ENCODE peak calls at places on chromosome 14, in four cellular contexts. Z is fibroblast of lung, K is A549, Y is hepatocyte. R is an unnamed sample.
A peak's percentile ranks its signal among the peaks of the same experiment; 100 is the strongest.

GRCh38 chr14:59251811-59252771 is 63.6 kb downstream of the DAAM1 start:
- DNase-seq in Y (no peak), K (no peak), Z (no peak), R (peak; percentile 39)

GRCh38 chr14:21768116-21768874 is 94.7 kb upstream of the OR4E1 start:
- DNase-seq in K (peak; percentile 7), Y (peak; percentile 55), Z (no peak), R (peak; percentile 80)

GRCh38 chr14:21825147-21825743 is 151.6 kb upstream of the OR4E1 start:
- DNase-seq in Z (no peak), Y (peak; percentile 30), K (peak; percentile 13), R (peak; percentile 74)

GRCh38 chr14:35949933-35950332 is 123.8 kb downstream of the BRMS1L start:
- DNase-seq in K (no peak), Y (peak; percentile 31), Z (no peak), R (peak; percentile 62)

GRCh38 chr14:43479751-43480150 is 1027.3 kb downstream of the FSCB start:
- DNase-seq in Y (no peak), Z (no peak), K (no peak), R (no peak)

GRCh38 chr14:101226265-101226602 is 322.7 kb upstream of the RTL1 start:
- DNase-seq in Z (no peak), K (no peak), Y (no peak), R (no peak)

GRCh38 chr14:89911018-89911919 is 43.3 kb downstream of the EFCAB11 start:
- DNase-seq in Y (peak; percentile 58), Z (peak; percentile 67), K (no peak), R (peak; percentile 21)

GRCh38 chr14:31477248-31477647 is 10.6 kb downstream of the GPR33 start:
- DNase-seq in Z (no peak), K (no peak), Y (no peak), R (no peak)

GRCh38 chr14:34501004-34501580 is 38.4 kb downstream of the EAPP start:
- DNase-seq in K (no peak), Z (no peak), Y (no peak), R (no peak)

GRCh38 chr14:78358631-78359030 is 188.5 kb downstream of the NRXN3 start:
- DNase-seq in K (no peak), Z (no peak), Y (no peak), R (no peak)

GRCh38 chr14:105213396-105213795 is 32.3 kb upstream of the NUDT14 start:
- DNase-seq in K (no peak), Z (no peak), Y (no peak), R (no peak)

GRCh38 chr14:101961746-101962502 is 2.4 kb upstream of the DYNC1H1 start:
- DNase-seq in Y (no peak), K (no peak), Z (no peak), R (no peak)

GRCh38 chr14:106442857-106443256 is 916.5 kb downstream of the TMEM121 start:
- DNase-seq in Y (no peak), Z (no peak), K (no peak), R (no peak)

GRCh38 chr14:91290986-91291385 is 46.5 kb upstream of the GPR68 start:
- DNase-seq in Z (no peak), K (no peak), Y (no peak), R (no peak)

GRCh38 chr14:65079788-65080187 is 22.5 kb downstream of the MAX start:
- DNase-seq in Y (no peak), Z (no peak), K (no peak), R (no peak)

GRCh38 chr14:23478109-23478698 is 8.7 kb downstream of the NGDN start:
- DNase-seq in K (peak; percentile 54), Z (peak; percentile 75), Y (peak; percentile 79), R (peak; percentile 63)

GRCh38 chr14:104307246-104307626 is 168.8 kb downstream of the KIF26A start:
- DNase-seq in Z (no peak), K (no peak), Y (no peak), R (no peak)

GRCh38 chr14:70281938-70282337 is 77.5 kb downstream of the COX16 start:
- DNase-seq in Z (no peak), Y (peak; percentile 14), K (no peak), R (peak; percentile 30)

GRCh38 chr14:24710403-24711063 is 76.5 kb upstream of the GZMB start:
- DNase-seq in Z (peak; percentile 69), Y (peak; percentile 78), K (peak; percentile 26), R (peak; percentile 68)

GRCh38 chr14:83741269-83741668 is 1788.7 kb upstream of the FLRT2 start:
- DNase-seq in Z (no peak), Y (no peak), K (no peak), R (no peak)

GRCh38 chr14:103014466-103015319 is 42.7 kb downstream of the CDC42BPB start:
- DNase-seq in K (no peak), Z (peak; percentile 43), Y (no peak), R (peak; percentile 70)

GRCh38 chr14:94621358-94622134 is 9.4 kb downstream of the SERPINA3 start:
- DNase-seq in K (no peak), Y (no peak), Z (no peak), R (no peak)

GRCh38 chr14:101351146-101351545 is 210.1 kb upstream of the DIO3 start:
- DNase-seq in Y (no peak), Z (no peak), K (no peak), R (no peak)

GRCh38 chr14:61860294-61860918 is 98.2 kb downstream of the SNAPC1 start:
- DNase-seq in K (peak; percentile 63), Y (peak; percentile 62), Z (peak; percentile 37), R (peak; percentile 61)

GRCh38 chr14:53570411-53571387 is 385.9 kb downstream of the BMP4 start:
- DNase-seq in K (no peak), Y (no peak), Z (no peak), R (no peak)

GRCh38 chr14:73463411-73463810 is 5.1 kb upstream of the NUMB start:
- DNase-seq in K (no peak), Y (peak; percentile 41), Z (peak; percentile 96), R (no peak)

DNA sequence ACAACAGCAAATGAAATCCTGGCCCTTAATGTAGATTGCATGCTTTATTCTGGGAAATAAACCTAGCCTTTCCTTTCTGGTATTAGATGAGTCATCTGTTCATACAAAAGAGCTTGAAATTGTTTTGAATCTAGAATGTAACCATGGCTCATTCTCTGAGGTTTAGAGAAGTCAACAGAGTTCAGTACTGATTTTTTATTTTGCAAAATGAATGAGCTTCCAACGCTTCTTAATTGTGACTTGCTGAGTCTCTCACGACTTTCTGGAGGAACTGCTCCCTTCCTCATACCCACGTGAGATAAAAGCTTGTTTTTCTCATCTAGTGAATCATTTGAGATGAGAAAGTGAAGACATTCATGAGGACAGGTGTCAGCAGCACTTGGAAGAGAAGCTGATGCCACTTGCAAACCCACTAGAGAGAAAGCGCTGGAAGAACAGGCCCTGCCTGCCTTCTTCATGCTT is 509.6 kb downstream of the VRK1 start:
- DNase-seq in Z (no peak), Y (no peak), K (no peak), R (no peak)
- H3K4me2 ChIP-seq in Z (no peak overlapping the region), Y (no peak overlapping the region), K (no peak overlapping the region), R (no peak overlapping the region)

GRCh38 chr14:99881011-99881410 is 87.8 kb downstream of the EML1 start:
- DNase-seq in Y (no peak), Z (no peak), K (no peak), R (no peak)

GRCh38 chr14:99887407-99887806 is 94.2 kb downstream of the EML1 start:
- DNase-seq in K (no peak), Z (no peak), Y (no peak), R (no peak)

GRCh38 chr14:99884834-99885648 is 91.8 kb downstream of the EML1 start:
- DNase-seq in K (peak; percentile 71), Y (peak; percentile 81), Z (peak; percentile 82), R (peak; percentile 76)

GRCh38 chr14:99885649-99885958 is 92.4 kb downstream of the EML1 start:
- DNase-seq in K (no peak), Z (no peak), Y (no peak), R (no peak)

GRCh38 chr14:99883866-99884650 is 90.8 kb downstream of the EML1 start:
- DNase-seq in K (no peak), Y (no peak), Z (no peak), R (peak; percentile 79)
- H3K4me2 ChIP-seq in K (no peak overlapping the region), Y (no peak overlapping the region), Z (no peak overlapping the region), R (peak overlapping the region; percentile 61)

GRCh38 chr14:51622376-51622775 is 29.3 kb upstream of the FRMD6 start:
- DNase-seq in K (no peak), Z (no peak), Y (no peak), R (no peak)
- H3K4me2 ChIP-seq in K (no peak overlapping the region), Z (no peak overlapping the region), Y (no peak overlapping the region), R (no peak overlapping the region)

DNA sequence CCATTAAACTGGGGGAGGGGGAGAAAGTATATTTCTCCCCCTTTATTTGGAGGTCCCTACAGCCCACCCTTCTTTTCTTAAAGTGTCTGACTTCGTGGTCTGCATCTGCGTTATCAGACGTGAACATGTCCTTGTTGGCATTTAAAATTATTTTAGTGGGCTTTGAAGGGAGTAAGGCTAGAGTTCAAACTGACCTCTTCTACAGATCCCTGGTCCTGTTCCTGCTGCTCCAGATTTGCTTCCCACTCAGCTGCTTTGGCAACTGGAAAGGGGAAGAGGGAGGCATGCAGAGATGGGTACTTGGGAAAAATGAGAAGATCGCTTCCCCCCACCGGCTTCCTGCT is 611 bp upstream of the SIX6 start:
- DNase-seq in Z (no peak), K (no peak), Y (no peak), R (no peak)
- H3K4me2 ChIP-seq in Z (no peak overlapping the region), K (no peak overlapping the region), Y (peak overlapping the region; percentile 76), R (peak overlapping the region; percentile 95)

GRCh38 chr14:47273939-47274338 is 401.5 kb downstream of the MDGA2 start:
- DNase-seq in Z (no peak), Y (no peak), K (no peak), R (no peak)

GRCh38 chr14:47284283-47284682 is 391.1 kb downstream of the MDGA2 start:
- DNase-seq in Y (no peak), K (no peak), Z (no peak), R (no peak)

GRCh38 chr14:47276931-47277330 is 398.5 kb downstream of the MDGA2 start:
- DNase-seq in Y (no peak), K (no peak), Z (no peak), R (peak; percentile 11)

GRCh38 chr14:47277703-47278102 is 397.7 kb downstream of the MDGA2 start:
- DNase-seq in Y (peak; percentile 7), Z (no peak), K (no peak), R (no peak)

DNA sequence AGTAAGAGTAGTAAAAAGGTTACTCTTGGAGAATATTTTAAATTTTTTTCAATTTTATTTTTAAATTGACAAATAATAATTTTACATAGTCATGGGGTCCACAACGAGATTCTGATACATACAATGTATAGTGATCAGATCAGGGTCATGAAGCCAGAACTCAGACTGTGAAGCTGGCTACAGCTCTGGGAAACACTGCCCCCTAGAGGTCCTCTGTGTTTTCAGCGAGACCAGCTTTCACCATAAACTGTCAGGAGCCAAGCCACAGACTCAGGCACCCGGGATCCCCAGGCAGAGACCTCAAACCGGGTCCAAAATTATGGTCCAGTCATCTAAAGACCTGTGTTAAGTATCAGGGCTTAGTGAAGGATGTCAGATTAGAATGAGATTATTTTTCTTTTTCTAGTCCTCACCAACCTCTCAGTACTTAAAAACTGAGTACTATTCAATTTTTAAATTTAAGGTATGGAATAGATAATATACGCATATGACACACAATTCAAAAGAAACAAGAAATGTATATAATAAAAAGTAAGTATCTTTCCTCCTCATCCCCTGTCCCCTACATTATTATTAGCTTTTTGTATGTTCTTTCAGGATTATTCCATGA is 397.1 kb downstream of the MDGA2 start:
- DNase-seq in Z (peak; percentile 2), Y (peak; percentile 74), K (peak; percentile 3), R (peak; percentile 73)
- H3K4me2 ChIP-seq in Z (no peak overlapping the region), Y (no peak overlapping the region), K (no peak overlapping the region), R (no peak overlapping the region)